ENCODE peak calls at places on chromosome 1, in five cellular contexts. V is aorta, Z is IMR-90, S is substantia nigra, X is GM03348. J is an unnamed sample.

GRCh38 chr1:41333146-41333784 is 28.0 kb upstream of the FOXO6 start:
- DNase-seq in Z (peak; percentile 68), S (no peak), X (no peak), V (no peak), J (no peak)

GRCh38 chr1:66981679-66982078 is 56.9 kb downstream of the MIER1 start:
- DNase-seq in V (no peak), Z (peak; percentile 18), X (peak; percentile 11), S (peak; percentile 39), J (no peak)

GRCh38 chr1:244435562-244436205 is 16.0 kb downstream of the ADSS2 start:
- DNase-seq in S (no peak), X (peak; percentile 35), V (no peak), Z (peak; percentile 71), J (peak; percentile 40)

GRCh38 chr1:167631987-167632680 is 2.1 kb downstream of the RCSD1 start:
- DNase-seq in S (no peak), V (no peak), X (no peak), Z (no peak), J (no peak)

GRCh38 chr1:42259059-42259738 is 75.8 kb downstream of the FOXJ3 start:
- DNase-seq in X (peak; percentile 35), V (no peak), S (peak; percentile 19), Z (peak; percentile 74), J (no peak)

GRCh38 chr1:41498809-41499208 is 14.3 kb upstream of the EDN2 start:
- DNase-seq in S (no peak), X (peak; percentile 77), Z (peak; percentile 38), V (peak; percentile 76), J (peak; percentile 50)

GRCh38 chr1:19901653-19902052 is 19.5 kb downstream of the OTUD3 start:
- DNase-seq in X (no peak), S (no peak), Z (no peak), V (no peak), J (no peak)

GRCh38 chr1:165928075-165928731 is 100.8 kb downstream of the UCK2 start:
- DNase-seq in X (peak; percentile 75), S (peak; percentile 12), Z (peak; percentile 56), V (no peak), J (peak; percentile 77)

GRCh38 chr1:6523566-6523965 is 30.7 kb downstream of the NOL9 start:
- DNase-seq in Z (peak; percentile 37), X (peak; percentile 72), V (peak; percentile 48), S (no peak), J (no peak)

GRCh38 chr1:208511242-208511860 is 267.2 kb upstream of the PLXNA2 start:
- DNase-seq in V (no peak), S (no peak), X (no peak), Z (no peak), J (no peak)

GRCh38 chr1:70290248-70290647 is 64.3 kb downstream of the ANKRD13C start:
- DNase-seq in S (no peak), Z (peak; percentile 71), V (no peak), X (no peak), J (peak; percentile 4)

GRCh38 chr1:54857741-54858665 is 29.0 kb downstream of the DHCR24 start:
- DNase-seq in V (no peak), S (no peak), X (no peak), Z (peak; percentile 78), J (peak; percentile 31)

GRCh38 chr1:161932668-161933067 is 91.0 kb downstream of the OLFML2B start:
- DNase-seq in Z (no peak), S (no peak), V (peak; percentile 78), X (no peak), J (no peak)

GRCh38 chr1:163422738-163423404 is 101.1 kb downstream of the NUF2 start:
- DNase-seq in Z (no peak), X (no peak), V (peak; percentile 34), S (no peak), J (no peak)

GRCh38 chr1:18962855-18963737 is 6.6 kb upstream of the IFFO2 start:
- DNase-seq in Z (no peak), X (no peak), V (peak; percentile 20), S (no peak), J (no peak)

GRCh38 chr1:244429818-244430217 is 21.9 kb downstream of the ADSS2 start:
- DNase-seq in X (no peak), Z (no peak), S (no peak), V (no peak), J (no peak)

GRCh38 chr1:216330262-216330661 is 93.0 kb downstream of the USH2A start:
- DNase-seq in Z (peak; percentile 13), S (no peak), X (no peak), V (no peak), J (peak; percentile 8)

GRCh38 chr1:162930532-162931438 is 69.8 kb upstream of the CCDC190 start:
- DNase-seq in X (no peak), S (no peak), Z (no peak), V (peak; percentile 50), J (no peak)

GRCh38 chr1:246280551-246280950 is 226.5 kb downstream of the SMYD3 start:
- DNase-seq in Z (peak; percentile 60), V (no peak), X (no peak), S (no peak), J (peak; percentile 55)

J was measured in foreskin fibroblast.